ENCODE peak calls at places on chromosomes 7 and 10, in nine cellular contexts. H, R, B, K, O, Y, S, I and J are unnamed samples.

GRCh38 chr7:67452516-67453026 is 455.9 kb downstream of the TYW1 start:
- DNase-seq in H (no peak), R (no peak), B (no peak), K (no peak), O (no peak), Y (no peak), S (no peak), I (no peak), J (no peak)

GRCh38 chr10:77190275-77190674 is 447.3 kb downstream of the KCNMA1 start:
- DNase-seq in H (no peak), R (no peak), B (no peak), K (no peak), O (no peak), Y (no peak), S (no peak), I (no peak), J (no peak)

GRCh38 chr7:94635687-94636086 is 20.2 kb downstream of the SGCE start:
- DNase-seq in H (no peak), R (no peak), B (no peak), K (no peak), O (no peak), Y (no peak), S (no peak), I (no peak), J (no peak)

GRCh38 chr10:110498087-110498981 is 627 bp downstream of the DUSP5 start:
- DNase-seq in H (no peak), R (no peak), B (peak), K (peak), O (peak), Y (peak), S (no peak), I (no peak), J (peak)

GRCh38 chr10:28243923-28244322 is 58.9 kb downstream of the MPP7 start:
- DNase-seq in H (no peak), R (no peak), B (no peak), K (no peak), O (no peak), Y (no peak), S (no peak), I (no peak), J (no peak)

GRCh38 chr10:82277591-82277990 is 402.6 kb downstream of the NRG3 start:
- DNase-seq in H (no peak), R (no peak), B (no peak), K (no peak), O (no peak), Y (no peak), S (peak), I (no peak), J (no peak)

GRCh38 chr10:121168513-121169216 is 317.5 kb downstream of the WDR11 start:
- DNase-seq in H (no peak), R (no peak), B (no peak), K (no peak), O (no peak), Y (no peak), S (no peak), I (no peak), J (no peak)

GRCh38 chr7:100157334-100158228 is 942 bp downstream of the TRAPPC14 start:
- DNase-seq in H (no peak), R (no peak), B (no peak), K (peak), O (peak), Y (no peak), S (peak), I (peak), J (no peak)

GRCh38 chr7:106110885-106111670 is 1.0 kb downstream of the SYPL1 start:
- DNase-seq in H (no peak), R (no peak), B (no peak), K (no peak), O (peak), Y (no peak), S (no peak), I (no peak), J (no peak)

GRCh38 chr10:121865554-121865953 is 62.3 kb downstream of the ATE1 start:
- DNase-seq in H (no peak), R (no peak), B (no peak), K (no peak), O (peak), Y (no peak), S (no peak), I (no peak), J (no peak)

GRCh38 chr7:266851-267840 is 22.8 kb upstream of the FOXL3 start:
- DNase-seq in H (no peak), R (no peak), B (no peak), K (peak), O (no peak), Y (peak), S (no peak), I (no peak), J (peak)

GRCh38 chr10:71396084-71396713 is 521 bp upstream of the CDH23 start:
- DNase-seq in H (no peak), R (no peak), B (no peak), K (peak), O (peak), Y (peak), S (no peak), I (peak), J (no peak)

GRCh38 chr10:119191881-119192280 is 13.3 kb upstream of the PRDX3 start:
- DNase-seq in H (no peak), R (no peak), B (no peak), K (no peak), O (no peak), Y (no peak), S (no peak), I (no peak), J (no peak)

GRCh38 chr10:18607979-18608378 is 43.4 kb downstream of the NSUN6 start:
- DNase-seq in H (no peak), R (no peak), B (no peak), K (no peak), O (peak), Y (no peak), S (peak), I (no peak), J (no peak)

GRCh38 chr10:31490858-31491504 is 172.0 kb downstream of the ZEB1 start:
- DNase-seq in H (no peak), R (no peak), B (no peak), K (no peak), O (peak), Y (no peak), S (peak), I (no peak), J (peak)

GRCh38 chr10:66822801-66823200 is 103.0 kb upstream of the LRRTM3 start:
- DNase-seq in H (no peak), R (no peak), B (no peak), K (no peak), O (no peak), Y (no peak), S (no peak), I (no peak), J (no peak)

GRCh38 chr10:103193820-103194529 is 903 bp upstream of the NT5C2 start:
- DNase-seq in H (no peak), R (no peak), B (no peak), K (peak), O (no peak), Y (no peak), S (no peak), I (peak), J (no peak)

GRCh38 chr7:139651308-139651707 is 126.5 kb downstream of the HIPK2 start:
- DNase-seq in H (no peak), R (no peak), B (no peak), K (peak), O (no peak), Y (no peak), S (no peak), I (no peak), J (no peak)

GRCh38 chr7:79176859-79177477 is 276.5 kb downstream of the MAGI2 start:
- DNase-seq in H (no peak), R (no peak), B (no peak), K (no peak), O (peak), Y (no peak), S (peak), I (peak), J (no peak)

GRCh38 chr10:58299580-58299979 is 30.6 kb downstream of the CISD1 start:
- DNase-seq in H (no peak), R (no peak), B (peak), K (peak), O (peak), Y (peak), S (peak), I (peak), J (peak)

GRCh38 chr10:97771913-97772823 is at the start of gene SFRP5:
- DNase-seq in H (no peak), R (no peak), B (no peak), K (no peak), O (no peak), Y (peak), S (no peak), I (no peak), J (no peak)

GRCh38 chr10:79116363-79116762 is 47.6 kb downstream of the ZMIZ1 start:
- DNase-seq in H (no peak), R (no peak), B (no peak), K (no peak), O (no peak), Y (no peak), S (no peak), I (no peak), J (no peak)

GRCh38 chr7:65503434-65504152 is 129.9 kb downstream of the ZNF92 start:
- DNase-seq in H (no peak), R (no peak), B (no peak), K (no peak), O (no peak), Y (no peak), S (no peak), I (no peak), J (no peak)

GRCh38 chr7:1899201-1899600 is 229.1 kb downstream of the ELFN1 start:
- DNase-seq in H (no peak), R (no peak), B (no peak), K (no peak), O (peak), Y (no peak), S (peak), I (no peak), J (no peak)

GRCh38 chr7:102045681-102046372 is 228.4 kb downstream of the CUX1 start:
- DNase-seq in H (no peak), R (no peak), B (no peak), K (no peak), O (no peak), Y (no peak), S (no peak), I (no peak), J (no peak)

GRCh38 chr7:90383422-90383821 is 19.8 kb upstream of the CLDN12 start:
- DNase-seq in H (no peak), R (no peak), B (no peak), K (no peak), O (peak), Y (no peak), S (peak), I (no peak), J (no peak)

GRCh38 chr7:105581066-105581811 is at the start of gene EFCAB10:
- DNase-seq in H (no peak), R (peak), B (peak), K (peak), O (peak), Y (peak), S (peak), I (peak), J (no peak)

GRCh38 chr7:21771906-21772610 is 173.6 kb downstream of the CDCA7L start:
- DNase-seq in H (no peak), R (no peak), B (no peak), K (no peak), O (peak), Y (no peak), S (no peak), I (no peak), J (no peak)

GRCh38 chr10:103181244-103181643 is 11.8 kb downstream of the NT5C2 start:
- DNase-seq in H (no peak), R (no peak), B (no peak), K (no peak), O (no peak), Y (no peak), S (no peak), I (peak), J (no peak)

GRCh38 chr10:21318768-21319167 is 206.7 kb downstream of the SKIDA1 start:
- DNase-seq in H (no peak), R (no peak), B (no peak), K (peak), O (peak), Y (no peak), S (no peak), I (no peak), J (no peak)

GRCh38 chr7:155872678-155873369 is 60.6 kb upstream of the SHH start:
- DNase-seq in H (no peak), R (no peak), B (no peak), K (no peak), O (no peak), Y (no peak), S (no peak), I (no peak), J (no peak)

GRCh38 chr7:36279251-36279925 is 110.3 kb upstream of the ANLN start:
- DNase-seq in H (no peak), R (no peak), B (no peak), K (no peak), O (peak), Y (no peak), S (no peak), I (peak), J (no peak)

GRCh38 chr7:149430197-149430596 is 30.7 kb downstream of the ZNF777 start:
- DNase-seq in H (no peak), R (no peak), B (no peak), K (no peak), O (no peak), Y (no peak), S (no peak), I (no peak), J (no peak)

GRCh38 chr7:138000081-138000701 is 1.7 kb downstream of the CREB3L2 start:
- DNase-seq in H (peak), R (no peak), B (no peak), K (peak), O (peak), Y (no peak), S (peak), I (no peak), J (no peak)